ENCODE peak calls at places on chromosomes 3 and 15, in seven cellular contexts. E, G, Q, L, B, P and I are unnamed samples.

GRCh38 chr3:113516115-113516505 is 1.2 kb upstream of the SPICE1 start:
- DNase-seq in E (no peak), G (peak; percentile 39), Q (no peak), L (no peak), B (no peak), P (peak; percentile 31), I (no peak)

GRCh38 chr3:183161552-183162345 is 785 bp downstream of the LAMP3 start:
- DNase-seq in E (no peak), G (peak; percentile 24), Q (peak; percentile 95), L (peak; percentile 92), B (no peak), P (no peak), I (no peak)

GRCh38 chr3:165103616-165104015 is 25.3 kb upstream of the SI start:
- DNase-seq in E (no peak), G (no peak), Q (no peak), L (no peak), B (no peak), P (no peak), I (no peak)

GRCh38 chr3:142993958-142994442 is 7.4 kb upstream of the U2SURP start:
- DNase-seq in E (peak; percentile 71), G (peak; percentile 51), Q (peak; percentile 81), L (no peak), B (peak; percentile 44), P (peak; percentile 60), I (peak; percentile 66)

GRCh38 chr15:92205255-92205739 is 188.4 kb upstream of the ST8SIA2 start:
- DNase-seq in E (peak; percentile 9), G (no peak), Q (peak; percentile 1), L (no peak), B (no peak), P (no peak), I (no peak)

GRCh38 chr3:110485389-110485788 is 586.2 kb upstream of the NECTIN3 start:
- DNase-seq in E (no peak), G (no peak), Q (no peak), L (no peak), B (no peak), P (no peak), I (no peak)

GRCh38 chr3:196684548-196685407 is 27.3 kb downstream of the CEP19 start:
- DNase-seq in E (peak; percentile 64), G (peak; percentile 75), Q (peak; percentile 92), L (peak; percentile 91), B (peak; percentile 35), P (peak; percentile 39), I (peak; percentile 74)

GRCh38 chr15:64813075-64813474 is 12.4 kb downstream of the PIF1 start:
- DNase-seq in E (no peak), G (no peak), Q (peak; percentile 87), L (peak; percentile 35), B (no peak), P (no peak), I (no peak)

GRCh38 chr3:1251282-1252060 is 158.6 kb downstream of the CNTN6 start:
- DNase-seq in E (no peak), G (no peak), Q (no peak), L (no peak), B (no peak), P (no peak), I (no peak)

GRCh38 chr3:63349583-63350177 is 71.6 kb downstream of the SYNPR start:
- DNase-seq in E (peak; percentile 58), G (peak; percentile 71), Q (peak; percentile 64), L (peak; percentile 21), B (peak; percentile 39), P (peak; percentile 58), I (peak; percentile 44)

GRCh38 chr3:148884261-148884660 is 19.2 kb downstream of the CPA3 start:
- DNase-seq in E (no peak), G (no peak), Q (no peak), L (no peak), B (no peak), P (no peak), I (no peak)

DNA sequence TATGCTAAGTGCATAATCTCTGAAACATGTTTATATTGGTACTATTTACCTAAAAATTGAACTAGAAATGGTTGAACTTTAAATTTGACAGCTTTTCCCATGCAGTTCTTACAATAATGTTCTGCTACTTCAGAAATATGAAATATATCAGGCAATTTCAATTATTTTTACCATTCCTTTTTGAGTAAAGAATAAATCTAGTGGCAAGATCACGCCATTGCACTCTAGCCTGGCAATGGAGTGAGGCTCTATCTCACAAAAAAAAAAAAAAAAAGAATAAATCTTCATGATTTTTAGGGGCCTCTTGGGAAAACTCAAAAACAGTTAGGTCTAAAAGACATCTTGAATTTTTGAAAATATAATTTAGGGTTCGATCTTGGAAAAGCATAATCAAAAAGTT is 10.6 kb upstream of the DNAAF4 start:
- DNase-seq in E (no peak), G (no peak), Q (no peak), L (no peak), B (no peak), P (no peak), I (no peak)
- TF ChIP-seq CTCF in E (peak; percentile 66), G (no peak), Q (no peak), L (no peak), B (peak; percentile 30), P (no peak), I (peak; percentile 55)

GRCh38 chr3:57019057-57019456 is 41.4 kb upstream of the SPATA12 start:
- DNase-seq in E (no peak), G (no peak), Q (no peak), L (no peak), B (no peak), P (no peak), I (no peak)
- TF ChIP-seq CTCF in E (no peak), G (no peak), Q (no peak), L (no peak), B (no peak), P (no peak), I (no peak)

GRCh38 chr3:157204880-157205279 is 44.9 kb upstream of the CCNL1 start:
- DNase-seq in E (no peak), G (no peak), Q (no peak), L (no peak), B (no peak), P (no peak), I (no peak)
- TF ChIP-seq CTCF in E (no peak), G (no peak), Q (no peak), L (no peak), B (no peak), P (no peak), I (no peak)

DNA sequence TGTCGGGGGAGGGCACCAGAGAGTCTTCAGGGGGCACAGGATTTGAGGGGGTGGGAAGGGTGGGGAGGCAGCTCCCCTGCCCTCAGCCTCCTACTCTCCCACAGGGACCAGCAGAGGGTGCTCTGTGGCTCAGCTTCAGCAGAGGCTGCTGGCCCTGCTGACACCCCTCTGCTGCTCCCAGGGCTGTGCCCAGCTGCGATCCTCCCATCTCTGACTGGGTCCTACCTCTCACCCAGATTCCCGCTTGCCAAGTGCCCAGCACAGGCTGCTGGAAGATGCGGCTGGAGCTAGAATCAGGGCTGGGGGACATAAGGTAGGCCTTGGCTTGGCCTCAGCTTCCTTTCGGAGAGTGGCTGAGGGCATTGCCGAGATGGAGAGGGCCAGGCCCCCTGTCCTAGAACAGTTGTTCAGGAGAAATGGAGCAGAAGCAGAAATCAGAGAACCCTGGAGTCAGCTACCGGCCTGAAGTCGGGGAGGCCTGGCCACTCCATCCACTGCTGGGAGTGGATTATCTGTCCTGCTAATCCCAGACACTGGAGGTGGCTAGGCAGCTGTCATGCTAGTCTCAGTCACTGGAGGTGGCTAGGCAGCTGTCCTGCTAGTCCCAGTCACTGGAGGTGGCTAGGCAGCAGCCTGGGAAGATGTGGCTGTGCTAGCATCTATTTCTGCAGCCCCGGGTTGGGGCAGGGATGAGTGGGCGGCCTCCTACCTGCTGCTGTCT is 3.9 kb downstream of the GRM2 start:
- DNase-seq in E (no peak), G (no peak), Q (no peak), L (no peak), B (no peak), P (peak; percentile 88), I (no peak)
- TF ChIP-seq CTCF in E (no peak), G (no peak), Q (peak; percentile 5), L (no peak), B (no peak), P (peak; percentile 81), I (no peak)

GRCh38 chr15:31396881-31397560 is 70.4 kb downstream of the KLF13 start:
- DNase-seq in E (peak; percentile 66), G (peak; percentile 97), Q (no peak), L (no peak), B (peak; percentile 89), P (no peak), I (peak; percentile 58)
- TF ChIP-seq CTCF in E (no peak), G (no peak), Q (no peak), L (no peak), B (no peak), P (no peak), I (no peak)

GRCh38 chr15:70559223-70559823 is 204.0 kb downstream of the UACA start:
- DNase-seq in E (peak; percentile 44), G (peak; percentile 30), Q (peak; percentile 20), L (no peak), B (no peak), P (no peak), I (no peak)

GRCh38 chr15:70559840-70560239 is 203.5 kb downstream of the UACA start:
- DNase-seq in E (no peak), G (no peak), Q (no peak), L (no peak), B (no peak), P (no peak), I (no peak)

GRCh38 chr15:70562906-70563305 is 200.5 kb downstream of the UACA start:
- DNase-seq in E (no peak), G (no peak), Q (no peak), L (no peak), B (no peak), P (no peak), I (no peak)

GRCh38 chr15:70561885-70562284 is 201.5 kb downstream of the UACA start:
- DNase-seq in E (no peak), G (no peak), Q (no peak), L (no peak), B (no peak), P (no peak), I (no peak)

GRCh38 chr15:70560617-70561328 is 202.6 kb downstream of the UACA start:
- DNase-seq in E (no peak), G (no peak), Q (no peak), L (no peak), B (no peak), P (no peak), I (no peak)
- TF ChIP-seq CTCF in E (no peak), G (no peak), Q (no peak), L (no peak), B (no peak), P (no peak), I (no peak)

GRCh38 chr3:169060037-169060436 is 603.5 kb downstream of the MECOM start:
- DNase-seq in E (no peak), G (no peak), Q (no peak), L (no peak), B (no peak), P (no peak), I (no peak)
- TF ChIP-seq CTCF in E (no peak), G (no peak), Q (no peak), L (no peak), B (no peak), P (no peak), I (no peak)